ENCODE peak calls at places on chromosomes 12 and 14, in eight cellular contexts. K is esophagus muscularis mucosa, G is stomach, A is suprapubic skin, M is A549, V is tibial nerve, H is HepG2, D is sigmoid colon. I is an unnamed sample.

GRCh38 chr14:71597955-71598659 is 334.1 kb upstream of the RGS6 start:
- DNase-seq in K (no peak), G (no peak), A (no peak), M (no peak), V (no peak), H (no peak), D (no peak), I (no peak)

GRCh38 chr12:20444595-20445170 is 76.3 kb downstream of the PDE3A start:
- DNase-seq in K (no peak), G (no peak), A (no peak), M (no peak), V (no peak), H (no peak), D (no peak), I (no peak)

GRCh38 chr12:90234455-90234854 is 525.8 kb upstream of the ATP2B1 start:
- DNase-seq in K (no peak), G (no peak), A (no peak), M (peak; percentile 24), V (no peak), H (no peak), D (no peak), I (no peak)

GRCh38 chr12:50257226-50258166 is 25.8 kb downstream of the LIMA1 start:
- DNase-seq in K (no peak), G (no peak), A (no peak), M (peak; percentile 44), V (peak; percentile 88), H (no peak), D (no peak), I (no peak)

GRCh38 chr14:103061482-103061976 is 4.2 kb upstream of the CDC42BPB start:
- DNase-seq in K (no peak), G (no peak), A (no peak), M (no peak), V (no peak), H (no peak), D (peak; percentile 33), I (no peak)

GRCh38 chr14:52052991-52053390 is 15.9 kb downstream of the NID2 start:
- DNase-seq in K (no peak), G (no peak), A (no peak), M (no peak), V (no peak), H (no peak), D (no peak), I (no peak)

GRCh38 chr12:52216807-52217206 is 16.2 kb upstream of the KRT7 start:
- DNase-seq in K (no peak), G (peak; percentile 68), A (no peak), M (no peak), V (no peak), H (no peak), D (peak; percentile 39), I (no peak)

GRCh38 chr12:32843528-32844095 is 53.0 kb downstream of the PKP2 start:
- DNase-seq in K (no peak), G (no peak), A (no peak), M (no peak), V (peak; percentile 7), H (no peak), D (no peak), I (no peak)

GRCh38 chr12:113292547-113292946 is 42.4 kb downstream of the SLC8B1 start:
- DNase-seq in K (no peak), G (no peak), A (no peak), M (no peak), V (no peak), H (no peak), D (no peak), I (no peak)

GRCh38 chr12:73421832-73422231 is 1115.8 kb upstream of the ATXN7L3B start:
- DNase-seq in K (no peak), G (no peak), A (no peak), M (no peak), V (no peak), H (no peak), D (no peak), I (no peak)

GRCh38 chr12:90060031-90060430 is 351.4 kb upstream of the ATP2B1 start:
- DNase-seq in K (no peak), G (no peak), A (no peak), M (no peak), V (no peak), H (no peak), D (no peak), I (no peak)

GRCh38 chr12:74801625-74802024 is 264.0 kb downstream of the ATXN7L3B start:
- DNase-seq in K (no peak), G (no peak), A (no peak), M (no peak), V (no peak), H (no peak), D (no peak), I (no peak)

GRCh38 chr12:124586756-124587155 is 19.3 kb upstream of the NCOR2 start:
- DNase-seq in K (no peak), G (no peak), A (no peak), M (no peak), V (no peak), H (no peak), D (no peak), I (no peak)

GRCh38 chr14:24674204-24674970 is 40.4 kb upstream of the GZMB start:
- DNase-seq in K (no peak), G (no peak), A (no peak), M (no peak), V (no peak), H (no peak), D (no peak), I (no peak)

DNA sequence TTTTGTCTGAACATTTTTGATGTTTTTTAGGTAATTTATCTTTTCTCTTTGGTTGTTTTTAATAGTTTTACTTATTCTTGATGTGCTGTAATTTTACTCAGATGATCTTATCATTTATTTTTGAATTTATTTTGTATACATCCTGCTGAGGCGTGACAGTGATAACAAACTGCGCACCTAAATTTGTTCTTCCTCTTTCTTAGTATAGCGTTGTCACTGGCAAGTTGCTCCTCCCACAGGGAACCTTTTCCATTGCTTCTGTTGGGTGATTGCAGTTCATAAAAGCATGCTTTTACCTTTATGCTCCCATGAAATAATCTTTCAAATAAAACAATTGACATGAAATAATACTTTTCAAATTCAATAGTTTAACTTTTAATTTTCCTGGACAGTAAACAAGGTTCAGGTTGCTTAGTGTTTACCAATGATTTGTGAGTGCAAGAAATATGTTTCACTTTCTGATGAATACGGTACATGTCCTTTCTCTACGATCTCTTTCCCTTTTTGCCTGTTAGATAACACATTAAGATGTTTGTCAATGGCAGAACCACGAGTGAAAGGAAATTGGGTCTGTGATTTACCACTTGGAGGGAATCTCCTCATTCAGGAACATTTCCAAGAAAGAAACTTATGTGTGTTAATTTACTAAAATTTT is 223.3 kb downstream of the CCDC91 start:
- DNase-seq in K (no peak), G (no peak), A (no peak), M (no peak), V (no peak), H (no peak), D (no peak), I (no peak)
- H3K4me3 ChIP-seq in K (no peak overlapping the region), G (no peak overlapping the region), A (no peak overlapping the region), M (no peak overlapping the region), V (no peak overlapping the region), H (no peak overlapping the region), D (no peak overlapping the region), I (no peak overlapping the region)

GRCh38 chr12:6840428-6841138 is at the start of gene GNB3:
- DNase-seq in K (no peak), G (no peak), A (no peak), M (no peak), V (no peak), H (no peak), D (no peak), I (no peak)
- H3K27ac ChIP-seq in K (no peak within 1 kb of the TSS), G (no peak within 1 kb of the TSS), A (no peak within 1 kb of the TSS), M (no peak within 1 kb of the TSS), V (no peak within 1 kb of the TSS), H (no peak within 1 kb of the TSS), D (no peak within 1 kb of the TSS), I (no peak within 1 kb of the TSS)

DNA sequence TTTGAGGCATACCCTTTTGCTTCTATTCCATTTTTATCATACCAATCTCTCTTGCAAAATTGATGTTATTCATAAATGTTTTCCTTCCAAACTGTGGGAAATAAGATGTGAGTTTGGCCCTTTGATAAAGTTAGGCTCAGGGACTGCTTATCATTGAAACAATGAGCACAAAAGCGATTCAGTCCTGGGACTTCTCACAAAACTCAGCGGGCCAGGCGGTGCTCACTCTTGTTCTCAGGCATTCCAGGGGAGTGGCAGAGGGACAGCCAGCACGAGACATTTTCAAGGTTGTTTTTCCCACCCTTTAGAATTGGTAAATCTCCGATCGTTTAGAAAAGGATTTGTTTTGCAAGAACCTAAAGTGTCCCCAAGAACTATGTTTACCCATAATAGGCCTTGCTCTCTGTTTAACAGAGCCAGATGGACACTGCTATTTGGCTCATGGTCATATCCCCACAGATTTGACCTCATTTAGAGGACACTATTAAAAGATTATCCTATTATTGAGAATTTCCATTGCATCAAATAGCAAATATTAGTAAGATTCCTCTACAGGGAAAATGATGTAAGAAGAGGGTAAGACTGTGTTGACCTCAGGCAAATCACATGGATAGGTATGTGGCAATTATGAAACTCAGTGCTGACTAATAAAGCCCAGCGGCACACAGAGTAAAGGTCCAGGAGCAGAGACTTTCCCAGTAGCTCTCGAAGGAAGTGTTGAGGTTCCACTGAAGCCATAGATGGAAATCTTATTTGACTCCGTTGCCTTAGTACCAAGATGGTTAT is 102.7 kb upstream of the USP44 start:
- DNase-seq in K (no peak), G (no peak), A (no peak), M (peak; percentile 92), V (peak; percentile 46), H (peak; percentile 70), D (no peak), I (no peak)
- TF ChIP-seq EP300 in K (no peak), G (no peak), A (no peak), M (peak; percentile 99), V (peak; percentile 77), H (no peak), D (no peak), I (no peak)

DNA sequence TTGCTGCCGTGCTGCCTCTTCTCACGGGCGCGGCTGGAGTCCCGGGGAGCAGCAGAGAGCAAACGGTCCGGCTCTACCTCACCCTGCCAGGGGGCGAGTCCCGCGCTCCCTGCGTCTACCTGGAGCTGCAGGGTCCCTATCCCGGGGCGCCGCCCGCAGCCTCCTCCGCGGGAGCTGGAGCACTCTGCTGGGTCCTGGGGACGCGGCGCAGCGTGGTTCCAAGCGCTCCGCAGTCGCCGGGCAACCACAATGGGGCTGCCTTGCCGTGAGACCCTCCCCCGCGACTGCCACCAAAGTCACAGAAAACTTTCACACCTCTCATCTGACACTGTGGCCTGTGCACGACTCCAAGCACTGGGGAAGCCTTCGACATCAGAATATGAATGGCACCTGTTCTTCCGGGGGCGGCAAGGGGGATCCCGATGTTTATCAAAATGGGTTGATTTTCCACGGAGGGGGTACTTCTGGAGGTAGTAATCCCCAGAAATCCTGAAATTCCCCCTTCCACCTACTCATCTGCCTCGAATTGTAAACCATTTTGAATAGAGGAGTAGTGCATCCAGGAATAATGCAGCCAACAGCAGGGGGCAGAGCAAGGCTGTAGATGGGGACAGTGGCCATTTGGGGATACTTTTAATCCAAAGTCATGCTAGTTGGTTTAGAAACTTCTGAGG is at the start of gene C12orf42:
- DNase-seq in K (no peak), G (no peak), A (no peak), M (peak; percentile 75), V (peak; percentile 30), H (no peak), D (no peak), I (no peak)
- H3K4me3 ChIP-seq in K (peak within 1 kb of the TSS; percentile 51), G (peak within 1 kb of the TSS; percentile 45), A (peak within 1 kb of the TSS; percentile 41), M (peak within 1 kb of the TSS; percentile 54), V (peak within 1 kb of the TSS; percentile 27), H (no peak within 1 kb of the TSS), D (peak within 1 kb of the TSS; percentile 51), I (no peak within 1 kb of the TSS)

DNA sequence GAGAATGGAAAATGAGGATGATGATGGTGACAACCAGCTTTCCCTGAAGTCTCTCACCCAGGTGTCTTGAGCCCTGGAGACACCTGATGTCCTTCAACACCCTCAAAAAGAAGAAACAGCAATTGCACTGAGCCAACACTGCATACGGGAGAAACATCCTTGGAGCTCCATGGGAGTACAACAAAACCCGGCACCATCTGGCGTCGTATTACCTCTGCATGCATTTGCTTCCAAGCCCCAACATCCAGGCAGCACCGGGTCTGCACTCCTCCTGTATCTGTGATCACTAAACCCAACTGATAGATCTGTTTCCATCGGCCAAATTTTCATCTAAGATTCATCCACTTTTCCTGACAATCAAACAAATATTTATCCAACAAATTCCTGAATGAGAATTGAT is 249.9 kb downstream of the DPF3 start:
- DNase-seq in K (peak; percentile 85), G (no peak), A (no peak), M (no peak), V (no peak), H (no peak), D (no peak), I (no peak)
- H3K27ac ChIP-seq in K (no peak overlapping the region), G (no peak overlapping the region), A (no peak overlapping the region), M (peak overlapping the region; percentile 77), V (no peak overlapping the region), H (no peak overlapping the region), D (no peak overlapping the region), I (no peak overlapping the region)